ENCODE peak calls at places on chromosome 5, in four cellular contexts. T is IMR-90, K is Caco-2, L is body of pancreas. B is an unnamed sample.

GRCh38 chr5:34923694-34924461 is 5.5 kb upstream of the DNAJC21 start:
- DNase-seq in T (peak), K (peak), L (peak), B (peak)

GRCh38 chr5:56429110-56429561 is 196.0 kb upstream of the ANKRD55 start:
- DNase-seq in T (no peak), K (no peak), L (peak), B (peak)

GRCh38 chr5:76391014-76391413 is 12.1 kb upstream of the IQGAP2 start:
- DNase-seq in T (no peak), K (no peak), L (no peak), B (no peak)

GRCh38 chr5:169258372-169259000 is 42.5 kb downstream of the SLIT3 start:
- DNase-seq in T (no peak), K (no peak), L (no peak), B (no peak)

GRCh38 chr5:78587081-78587774 is 61.3 kb downstream of the LHFPL2 start:
- DNase-seq in T (no peak), K (no peak), L (no peak), B (no peak)

GRCh38 chr5:157915638-157916037 is 56.7 kb upstream of the CLINT1 start:
- DNase-seq in T (peak), K (no peak), L (peak), B (peak)

GRCh38 chr5:10635861-10636350 is 72.0 kb downstream of the ANKRD33B start:
- DNase-seq in T (no peak), K (no peak), L (no peak), B (no peak)

GRCh38 chr5:32712463-32713395 is 1.6 kb downstream of the NPR3 start:
- DNase-seq in T (peak), K (no peak), L (no peak), B (no peak)

GRCh38 chr5:29262683-29263082 is 1930.8 kb upstream of the CDH6 start:
- DNase-seq in T (no peak), K (no peak), L (no peak), B (no peak)

GRCh38 chr5:149235841-149236240 is 35.8 kb upstream of the AFAP1L1 start:
- DNase-seq in T (no peak), K (no peak), L (no peak), B (no peak)

GRCh38 chr5:143826909-143827514 is 15.1 kb downstream of the HMHB1 start:
- DNase-seq in T (peak), K (no peak), L (no peak), B (peak)

GRCh38 chr5:103476776-103477175 is 85.8 kb downstream of the NUDT12 start:
- DNase-seq in T (no peak), K (no peak), L (no peak), B (no peak)

GRCh38 chr5:143524338-143524929 is 120.9 kb upstream of the NR3C1 start:
- DNase-seq in T (peak), K (no peak), L (no peak), B (no peak)

GRCh38 chr5:157266286-157267007 is 524 bp downstream of the CYFIP2 start:
- DNase-seq in T (no peak), K (peak), L (peak), B (peak)

GRCh38 chr5:71932649-71933338 is 174.5 kb upstream of the MAP1B start:
- DNase-seq in T (peak), K (peak), L (peak), B (peak)
- TF ChIP-seq CTCF in T (no peak), K (no peak), L (no peak), B (no peak)

DNA sequence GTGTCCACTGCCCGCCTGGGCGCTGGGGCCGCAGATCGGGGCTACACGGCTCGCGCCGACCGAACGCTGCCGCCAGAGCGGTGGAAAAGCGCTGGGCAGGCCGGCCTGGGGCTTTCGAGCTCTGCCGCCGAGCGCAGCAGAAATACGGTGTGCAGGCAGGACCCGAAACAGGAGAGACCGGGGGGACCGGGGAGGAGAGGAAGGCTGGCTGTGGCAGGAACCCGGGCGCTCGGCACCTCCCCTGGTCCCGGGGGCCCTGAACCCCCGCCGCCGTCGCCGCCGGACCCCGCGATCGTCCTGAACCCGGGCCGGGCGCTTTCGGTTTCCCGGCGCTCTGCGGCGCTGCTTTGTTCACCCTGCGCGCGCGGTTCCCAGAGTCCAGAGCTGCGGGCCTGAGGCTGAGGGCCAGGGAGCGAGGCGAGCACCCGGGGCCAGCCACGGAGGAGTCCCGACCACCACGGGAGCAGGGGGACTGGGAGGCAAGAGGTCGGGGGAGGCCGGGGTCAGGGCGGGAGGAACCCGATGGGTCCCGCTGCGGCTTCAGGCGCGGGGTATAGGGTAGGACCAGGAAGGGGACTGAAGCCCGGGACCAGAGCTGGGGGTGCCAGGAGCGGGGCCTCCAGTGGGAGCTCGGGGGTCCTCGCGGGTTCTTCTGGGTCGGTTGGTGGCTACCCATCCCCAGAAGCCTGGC is 12.0 kb downstream of the IRX2 start:
- DNase-seq in T (no peak), K (no peak), L (no peak), B (no peak)
- TF ChIP-seq CTCF in T (no peak), K (no peak), L (no peak), B (no peak)

GRCh38 chr5:91183743-91184142 is 199.4 kb downstream of the ARRDC3 start:
- DNase-seq in T (no peak), K (no peak), L (peak), B (peak)

GRCh38 chr5:91179018-91179417 is 204.1 kb downstream of the ARRDC3 start:
- DNase-seq in T (peak), K (no peak), L (no peak), B (no peak)

GRCh38 chr5:91186101-91186500 is 197.0 kb downstream of the ARRDC3 start:
- DNase-seq in T (no peak), K (no peak), L (no peak), B (no peak)

GRCh38 chr5:91180506-91180905 is 202.6 kb downstream of the ARRDC3 start:
- DNase-seq in T (no peak), K (no peak), L (no peak), B (peak)

DNA sequence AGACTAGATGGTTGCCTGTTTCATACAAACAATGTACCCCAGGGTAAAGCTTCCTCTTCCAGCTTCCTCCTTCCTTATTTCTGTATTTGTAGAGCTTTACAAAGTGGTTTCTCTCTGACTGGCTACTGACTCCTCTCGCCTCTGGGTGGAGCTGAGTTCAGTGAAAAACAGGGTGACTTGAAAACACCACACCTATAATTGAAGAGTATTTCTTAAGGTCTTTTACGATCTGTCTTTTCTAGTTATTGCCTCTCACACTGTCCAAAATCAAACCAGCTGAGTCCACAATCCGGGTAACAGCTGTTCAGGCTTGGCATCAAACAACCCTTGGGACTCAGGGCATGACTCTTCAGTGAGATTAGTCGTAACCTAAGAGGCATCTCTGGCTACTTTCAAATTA is 200.4 kb downstream of the ARRDC3 start:
- DNase-seq in T (no peak), K (no peak), L (peak), B (no peak)
- TF ChIP-seq CTCF in T (no peak), K (no peak), L (no peak), B (no peak)

DNA sequence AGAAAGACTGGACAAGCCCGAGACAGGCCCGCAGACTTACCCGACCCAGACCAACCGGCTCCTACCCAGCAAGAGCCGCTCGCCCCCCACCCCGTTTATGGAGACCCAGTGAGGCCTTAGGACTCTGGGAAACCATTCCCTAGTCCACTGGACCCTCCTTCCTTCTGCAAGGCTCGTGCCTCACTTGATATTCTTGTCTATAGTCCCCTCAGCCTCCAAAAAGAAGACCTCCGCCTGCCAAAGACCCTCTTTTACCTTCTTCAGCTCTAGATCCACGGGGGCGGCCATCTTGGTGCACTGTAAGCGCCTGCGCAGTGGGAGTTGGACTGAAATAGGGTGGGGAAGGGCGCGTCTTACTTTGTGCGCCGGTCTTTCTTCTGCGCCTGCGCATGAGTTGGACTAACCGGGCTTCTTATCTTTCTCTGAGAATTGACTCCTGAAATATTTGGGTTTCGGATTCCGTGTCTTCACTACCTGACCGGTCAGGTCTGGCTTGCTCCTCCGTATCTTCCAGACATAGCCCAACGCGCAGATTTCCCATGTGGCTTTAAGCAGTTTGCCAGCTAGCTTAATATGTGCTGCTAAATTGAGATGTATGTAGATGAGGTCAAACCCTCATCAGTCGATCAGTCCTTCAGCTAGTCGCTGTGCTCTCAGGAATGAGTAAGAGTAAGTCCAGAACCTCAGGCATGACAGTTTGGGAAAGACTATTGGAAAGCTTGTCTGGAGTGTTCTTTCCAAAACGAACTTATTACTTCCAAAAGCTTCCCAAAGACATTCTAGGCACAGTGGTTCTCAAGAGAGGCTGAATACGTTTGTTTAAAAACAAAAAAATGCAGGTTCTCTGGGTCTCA is at the start of gene PFDN1:
- DNase-seq in T (peak), K (peak), L (peak), B (peak)
- TF ChIP-seq CTCF in T (no peak), K (no peak), L (no peak), B (no peak)

GRCh38 chr5:159419567-159419966 is 89.3 kb upstream of the IL12B start:
- DNase-seq in T (no peak), K (no peak), L (no peak), B (peak)
- TF ChIP-seq CTCF in T (no peak), K (no peak), L (no peak), B (peak)

DNA sequence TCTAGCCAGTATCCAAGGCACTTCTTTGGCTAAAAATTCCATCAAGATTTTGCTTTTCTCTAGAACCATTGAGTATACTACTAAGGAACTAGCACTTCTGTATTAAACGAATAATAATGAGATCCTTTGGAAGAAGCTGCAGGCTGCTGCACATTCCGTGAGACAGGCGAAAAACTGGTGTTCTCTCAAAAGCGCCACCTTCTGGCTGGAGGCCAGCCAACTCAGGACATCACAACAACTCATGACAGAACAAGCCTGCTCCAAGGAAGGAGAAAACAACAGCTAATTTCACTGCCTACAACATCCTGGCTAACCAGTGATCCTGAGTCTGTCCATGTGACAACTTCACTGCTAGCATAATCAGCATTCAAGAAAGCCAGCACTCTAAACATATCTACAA is 150.4 kb downstream of the YTHDC2 start:
- DNase-seq in T (peak), K (peak), L (peak), B (peak)
- TF ChIP-seq CTCF in T (peak), K (peak), L (no peak), B (peak)

GRCh38 chr5:132134384-132134783 is 60.8 kb downstream of the CSF2 start:
- DNase-seq in T (peak), K (peak), L (no peak), B (peak)
- TF ChIP-seq CTCF in T (peak), K (peak), L (no peak), B (peak)

GRCh38 chr5:151051931-151052608 is 28.8 kb downstream of the TNIP1 start:
- DNase-seq in T (no peak), K (no peak), L (no peak), B (no peak)
- TF ChIP-seq CTCF in T (no peak), K (no peak), L (no peak), B (no peak)